ENCODE peak calls at places on chromosomes 11 and 22, in four cellular contexts. E is mesenchymal stem cell, R is IMR-90, Z is neuronal stem cell. I is an unnamed sample.

GRCh38 chr11:47433991-47434786 is 8.0 kb upstream of the PSMC3 start:
- DNase-seq in Z (no peak), E (no peak), R (peak; percentile 70), I (no peak)

GRCh38 chr11:32225491-32226285 is 134.8 kb downstream of the RCN1 start:
- DNase-seq in E (no peak), Z (no peak), R (no peak), I (no peak)

GRCh38 chr11:34863048-34863447 is 53.1 kb downstream of the APIP start:
- DNase-seq in E (no peak), R (no peak), Z (no peak), I (no peak)

GRCh38 chr22:30196141-30196866 is 50.3 kb downstream of the LIF start:
- DNase-seq in R (peak; percentile 100), Z (no peak), E (peak; percentile 99), I (peak; percentile 78)

GRCh38 chr11:34002420-34002819 is 49.1 kb upstream of the CAPRIN1 start:
- DNase-seq in Z (no peak), E (no peak), R (no peak), I (peak; percentile 60)

GRCh38 chr11:15667127-15667725 is 552.5 kb downstream of the INSC start:
- DNase-seq in R (peak; percentile 70), E (peak; percentile 69), Z (no peak), I (no peak)

GRCh38 chr11:65718964-65719492 is 1.6 kb downstream of the RNASEH2C start:
- DNase-seq in E (no peak), Z (no peak), R (peak; percentile 12), I (no peak)

GRCh38 chr22:17348464-17349103 is 20.7 kb upstream of the CECR2 start:
- DNase-seq in E (no peak), R (no peak), Z (no peak), I (peak; percentile 44)

GRCh38 chr11:128589998-128590397 is 2.6 kb upstream of the ETS1 start:
- DNase-seq in R (no peak), Z (no peak), E (no peak), I (no peak)

GRCh38 chr11:108561535-108561991 is 32.0 kb downstream of the EXPH5 start:
- DNase-seq in E (peak; percentile 9), Z (no peak), R (peak; percentile 31), I (no peak)

GRCh38 chr22:22702159-22702873 is 57.9 kb downstream of the GGTLC2 start:
- DNase-seq in E (no peak), R (no peak), Z (no peak), I (no peak)

GRCh38 chr22:27523711-27524110 is 277.8 kb downstream of the MN1 start:
- DNase-seq in R (no peak), E (no peak), Z (no peak), I (no peak)

GRCh38 chr11:9875862-9876261 is 212.0 kb downstream of the SWAP70 start:
- DNase-seq in Z (no peak), E (no peak), R (no peak), I (no peak)

GRCh38 chr22:35307892-35308291 is 8.2 kb downstream of the TOM1 start:
- DNase-seq in E (no peak), R (no peak), Z (no peak), I (no peak)

GRCh38 chr11:103529217-103529684 is 420.0 kb downstream of the DYNC2H1 start:
- DNase-seq in E (peak; percentile 89), Z (no peak), R (peak; percentile 78), I (peak; percentile 80)

GRCh38 chr11:29173660-29174062 is 843.2 kb downstream of the KCNA4 start:
- DNase-seq in E (peak; percentile 63), R (peak; percentile 99), Z (no peak), I (peak; percentile 81)

GRCh38 chr22:40462195-40462988 is 92.0 kb downstream of the SGSM3 start:
- DNase-seq in Z (no peak), E (no peak), R (no peak), I (no peak)

GRCh38 chr11:58926251-58926650 is 13.0 kb upstream of the GLYATL1 start:
- DNase-seq in Z (no peak), R (peak; percentile 72), E (peak; percentile 20), I (no peak)

GRCh38 chr11:67024410-67024809 is 1.5 kb downstream of the SYT12 start:
- DNase-seq in Z (no peak), R (no peak), E (no peak), I (no peak)

GRCh38 chr22:50008151-50009040 is 4.2 kb downstream of the IL17REL start:
- DNase-seq in R (no peak), E (no peak), Z (no peak), I (no peak)

GRCh38 chr11:8098879-8099278 is 17.9 kb downstream of the TUB start:
- DNase-seq in R (peak; percentile 33), Z (no peak), E (no peak), I (no peak)
- H3K4me3 ChIP-seq in R (no peak overlapping the region), Z (no peak overlapping the region), E (no peak overlapping the region), I (no peak overlapping the region)

DNA sequence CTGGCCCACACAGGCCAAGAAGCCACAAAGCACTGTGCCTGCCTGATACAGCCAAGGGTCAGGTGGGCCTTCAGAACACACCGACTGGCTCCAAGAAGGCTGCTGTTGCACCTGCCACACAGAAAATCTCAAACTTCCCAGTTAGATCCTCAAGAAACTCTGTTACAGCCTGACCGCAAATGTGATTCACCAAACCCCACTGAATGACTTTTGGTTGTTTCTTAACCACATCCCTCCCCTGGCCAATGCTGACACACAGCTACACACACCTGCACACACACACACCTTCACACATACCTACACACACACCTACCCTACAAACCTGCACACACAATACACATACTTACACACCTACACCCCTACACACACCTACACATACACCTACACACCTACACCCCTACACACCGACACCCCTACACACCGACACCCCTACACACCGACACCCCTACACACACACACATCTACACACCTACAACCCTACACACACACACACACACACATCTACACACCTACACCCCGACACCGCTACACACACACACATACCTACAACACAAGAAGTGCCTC is 31.5 kb downstream of the CDKN1C start:
- DNase-seq in Z (no peak), R (no peak), E (no peak), I (no peak)
- H3K23ac ChIP-seq in Z (no peak overlapping the region), R (no peak overlapping the region), E (no peak overlapping the region), I (no peak overlapping the region)

GRCh38 chr11:46197421-46197820 is 76.2 kb upstream of the PHF21A start:
- DNase-seq in R (no peak), E (no peak), Z (no peak), I (no peak)
- H3K27me3 ChIP-seq in R (peaks cover 38% of the 10 kb centered on the region), E (peaks cover 35% of the 10 kb centered on the region), Z (no peaks in the 10 kb centered on the region), I (peaks cover 2% of the 10 kb centered on the region)

DNA sequence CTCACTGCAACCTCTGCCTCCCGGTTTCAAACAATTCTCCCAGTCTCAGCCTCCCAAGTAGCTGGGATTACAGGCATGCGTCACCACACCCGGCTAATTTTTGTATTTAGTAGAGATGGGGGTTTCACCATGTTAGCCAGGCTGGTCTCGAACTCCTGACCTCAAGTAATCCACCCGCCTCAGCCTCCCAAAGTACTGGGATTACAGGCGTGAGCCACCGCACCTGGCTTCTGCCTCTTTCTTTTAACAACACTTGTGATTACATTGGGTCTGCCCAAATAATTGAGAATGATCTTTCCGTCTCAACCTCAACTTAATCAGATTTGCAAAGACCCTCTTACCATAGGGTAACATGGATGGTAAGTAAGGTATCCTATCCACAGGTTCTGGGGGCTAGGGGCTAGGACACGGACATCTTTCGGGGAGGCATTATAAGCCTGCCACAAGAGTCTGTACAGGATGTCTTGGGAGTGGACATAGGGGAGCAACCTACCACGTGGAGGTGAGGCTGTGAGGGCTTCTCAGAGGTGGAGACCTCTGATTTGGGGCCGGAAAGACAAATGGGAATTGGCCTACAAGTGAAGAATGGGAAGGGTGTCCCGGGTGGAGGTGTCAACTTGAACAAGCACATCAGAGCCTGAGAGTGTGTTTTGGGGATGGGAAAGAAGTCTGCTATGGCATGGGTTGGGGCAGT is 2.7 kb upstream of the CBX6 start:
- DNase-seq in Z (no peak), E (no peak), R (no peak), I (no peak)
- H3K4me3 ChIP-seq in Z (no peak overlapping the region), E (no peak overlapping the region), R (no peak overlapping the region), I (no peak overlapping the region)

DNA sequence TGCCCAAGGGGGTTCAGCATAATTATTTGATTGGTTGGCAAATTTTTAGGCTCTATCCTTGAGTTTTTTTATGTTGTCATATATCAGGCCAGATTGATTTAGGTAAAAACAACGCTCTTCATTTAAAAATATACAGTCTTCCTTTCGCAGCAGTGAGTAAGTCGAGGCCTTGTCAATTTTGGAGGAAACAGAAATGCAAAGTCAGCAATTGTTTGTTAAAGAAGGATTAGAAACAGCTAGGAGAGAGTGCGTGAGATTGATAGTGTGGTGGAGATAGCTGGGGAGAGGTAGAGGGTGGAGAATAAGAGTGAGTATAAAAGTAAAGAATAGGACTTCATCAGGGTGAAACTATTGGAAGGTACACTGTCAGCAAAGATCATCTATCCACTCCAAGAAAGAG is 830.8 kb downstream of the LUZP2 start:
- DNase-seq in R (no peak), Z (no peak), E (no peak), I (no peak)
- H3K23ac ChIP-seq in R (no peak overlapping the region), Z (no peak overlapping the region), E (no peak overlapping the region), I (no peak overlapping the region)

I was measured in trophoblast cell.